ENCODE peak calls at places on chromosome 13, in eight cellular contexts. One of them, this sample, is unnamed.

GRCh38 chr13:40401911-40402776 is 264.3 kb downstream of the FOXO1 start:
- DNase-seq in fibroblast of the aortic adventitia: peak; percentile 96
- DNase-seq in RWPE2: peak; percentile 92
- DNase-seq in endothelial cell of umbilical vein: peak; percentile 93
- DNase-seq in breast epithelium: peak; percentile 81
- DNase-seq in colonic mucosa: peak; percentile 97
- DNase-seq in prostate gland: peak; percentile 55
- DNase-seq in tibial nerve: peak; percentile 99
- DNase-seq in this sample: peak; percentile 79

GRCh38 chr13:113783482-113783881 is 24.5 kb downstream of the TMEM255B start:
- DNase-seq in fibroblast of the aortic adventitia: no peak
- DNase-seq in RWPE2: no peak
- DNase-seq in endothelial cell of umbilical vein: no peak
- DNase-seq in breast epithelium: no peak
- DNase-seq in colonic mucosa: no peak
- DNase-seq in prostate gland: no peak
- DNase-seq in tibial nerve: no peak
- DNase-seq in this sample: no peak

GRCh38 chr13:24288870-24289269 is 20.5 kb upstream of the C1QTNF9 start:
- DNase-seq in fibroblast of the aortic adventitia: no peak
- DNase-seq in RWPE2: no peak
- DNase-seq in endothelial cell of umbilical vein: no peak
- DNase-seq in breast epithelium: no peak
- DNase-seq in colonic mucosa: no peak
- DNase-seq in prostate gland: no peak
- DNase-seq in tibial nerve: no peak
- DNase-seq in this sample: no peak

GRCh38 chr13:60155978-60156377 is 7.8 kb downstream of the DIAPH3 start:
- DNase-seq in fibroblast of the aortic adventitia: peak; percentile 54
- DNase-seq in RWPE2: no peak
- DNase-seq in endothelial cell of umbilical vein: no peak
- DNase-seq in breast epithelium: no peak
- DNase-seq in colonic mucosa: no peak
- DNase-seq in prostate gland: no peak
- DNase-seq in tibial nerve: no peak
- DNase-seq in this sample: no peak

GRCh38 chr13:71055644-71056043 is 811.4 kb downstream of the DACH1 start:
- DNase-seq in fibroblast of the aortic adventitia: no peak
- DNase-seq in RWPE2: no peak
- DNase-seq in endothelial cell of umbilical vein: no peak
- DNase-seq in breast epithelium: no peak
- DNase-seq in colonic mucosa: no peak
- DNase-seq in prostate gland: no peak
- DNase-seq in tibial nerve: no peak
- DNase-seq in this sample: no peak

GRCh38 chr13:29597701-29598100 is 2.2 kb upstream of the SLC7A1 start:
- DNase-seq in fibroblast of the aortic adventitia: no peak
- DNase-seq in RWPE2: no peak
- DNase-seq in endothelial cell of umbilical vein: no peak
- DNase-seq in breast epithelium: no peak
- DNase-seq in colonic mucosa: no peak
- DNase-seq in prostate gland: no peak
- DNase-seq in tibial nerve: no peak
- DNase-seq in this sample: no peak

GRCh38 chr13:76993021-76993420 is 1.1 kb downstream of the CLN5 start:
- DNase-seq in fibroblast of the aortic adventitia: peak; percentile 29
- DNase-seq in RWPE2: no peak
- DNase-seq in endothelial cell of umbilical vein: no peak
- DNase-seq in breast epithelium: no peak
- DNase-seq in colonic mucosa: no peak
- DNase-seq in prostate gland: no peak
- DNase-seq in tibial nerve: no peak
- DNase-seq in this sample: no peak

GRCh38 chr13:64782459-64782858 is 2447.7 kb downstream of the PCDH9 start:
- DNase-seq in fibroblast of the aortic adventitia: no peak
- DNase-seq in RWPE2: no peak
- DNase-seq in endothelial cell of umbilical vein: no peak
- DNase-seq in breast epithelium: no peak
- DNase-seq in colonic mucosa: no peak
- DNase-seq in prostate gland: no peak
- DNase-seq in tibial nerve: no peak
- DNase-seq in this sample: no peak

GRCh38 chr13:44662515-44662914 is 86.4 kb upstream of the TSC22D1 start:
- DNase-seq in fibroblast of the aortic adventitia: no peak
- DNase-seq in RWPE2: no peak
- DNase-seq in endothelial cell of umbilical vein: no peak
- DNase-seq in breast epithelium: no peak
- DNase-seq in colonic mucosa: no peak
- DNase-seq in prostate gland: no peak
- DNase-seq in tibial nerve: no peak
- DNase-seq in this sample: no peak

GRCh38 chr13:22789916-22790315 is 390.9 kb upstream of the SGCG start:
- DNase-seq in fibroblast of the aortic adventitia: no peak
- DNase-seq in RWPE2: no peak
- DNase-seq in endothelial cell of umbilical vein: no peak
- DNase-seq in breast epithelium: no peak
- DNase-seq in colonic mucosa: no peak
- DNase-seq in prostate gland: no peak
- DNase-seq in tibial nerve: no peak
- DNase-seq in this sample: no peak

GRCh38 chr13:105709181-105709580 is 826.3 kb downstream of the EFNB2 start:
- DNase-seq in fibroblast of the aortic adventitia: no peak
- DNase-seq in RWPE2: no peak
- DNase-seq in endothelial cell of umbilical vein: no peak
- DNase-seq in breast epithelium: no peak
- DNase-seq in colonic mucosa: no peak
- DNase-seq in prostate gland: no peak
- DNase-seq in tibial nerve: no peak
- DNase-seq in this sample: no peak

GRCh38 chr13:33233547-33233946 is 52.0 kb downstream of the STARD13 start:
- DNase-seq in fibroblast of the aortic adventitia: no peak
- DNase-seq in RWPE2: no peak
- DNase-seq in endothelial cell of umbilical vein: no peak
- DNase-seq in breast epithelium: no peak
- DNase-seq in colonic mucosa: no peak
- DNase-seq in prostate gland: no peak
- DNase-seq in tibial nerve: no peak
- DNase-seq in this sample: no peak
- H3K4me3 ChIP-seq in fibroblast of the aortic adventitia: no peak overlapping the region
- H3K4me3 ChIP-seq in RWPE2: no peak overlapping the region
- H3K4me3 ChIP-seq in endothelial cell of umbilical vein: no peak overlapping the region
- H3K4me3 ChIP-seq in breast epithelium: no peak overlapping the region
- H3K4me3 ChIP-seq in colonic mucosa: no peak overlapping the region
- H3K4me3 ChIP-seq in prostate gland: no peak overlapping the region
- H3K4me3 ChIP-seq in tibial nerve: no peak overlapping the region
- H3K4me3 ChIP-seq in this sample: no peak overlapping the region

DNA sequence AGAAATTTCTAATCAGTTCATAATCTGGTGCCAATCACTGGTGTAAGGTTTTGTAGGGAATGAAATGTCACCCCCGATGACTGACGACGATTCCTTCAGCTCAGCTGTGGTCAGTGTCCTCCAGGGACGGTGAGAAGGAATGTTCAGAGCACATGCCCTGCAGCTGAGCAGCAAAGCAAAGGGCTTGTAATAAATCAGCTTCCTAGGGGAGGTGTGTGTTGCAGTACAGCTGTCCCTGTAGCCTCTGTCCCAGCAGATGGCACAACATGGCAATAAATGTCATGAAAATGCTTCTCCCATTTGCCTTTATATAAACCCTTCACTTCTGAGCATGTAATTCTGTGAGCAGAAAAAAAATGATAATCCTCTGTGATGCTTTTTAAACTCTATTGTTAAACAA is 102.4 kb downstream of the FAM216B start:
- DNase-seq in fibroblast of the aortic adventitia: peak; percentile 46
- DNase-seq in RWPE2: no peak
- DNase-seq in endothelial cell of umbilical vein: peak; percentile 68
- DNase-seq in breast epithelium: no peak
- DNase-seq in colonic mucosa: peak; percentile 23
- DNase-seq in prostate gland: peak; percentile 39
- DNase-seq in tibial nerve: no peak
- DNase-seq in this sample: no peak
- TF ChIP-seq CTCF in fibroblast of the aortic adventitia: no peak
- TF ChIP-seq CTCF in RWPE2: peak; percentile 27
- TF ChIP-seq CTCF in endothelial cell of umbilical vein: peak; percentile 3
- TF ChIP-seq CTCF in breast epithelium: no peak
- TF ChIP-seq CTCF in colonic mucosa: no peak
- TF ChIP-seq CTCF in prostate gland: peak; percentile 31
- TF ChIP-seq CTCF in tibial nerve: no peak
- TF ChIP-seq CTCF in this sample: no peak

GRCh38 chr13:96734499-96734898 is 259.8 kb downstream of the OXGR1 start:
- DNase-seq in fibroblast of the aortic adventitia: no peak
- DNase-seq in RWPE2: no peak
- DNase-seq in endothelial cell of umbilical vein: no peak
- DNase-seq in breast epithelium: no peak
- DNase-seq in colonic mucosa: no peak
- DNase-seq in prostate gland: no peak
- DNase-seq in tibial nerve: no peak
- DNase-seq in this sample: no peak
- H3K4me3 ChIP-seq in fibroblast of the aortic adventitia: no peak overlapping the region
- H3K4me3 ChIP-seq in RWPE2: no peak overlapping the region
- H3K4me3 ChIP-seq in endothelial cell of umbilical vein: no peak overlapping the region
- H3K4me3 ChIP-seq in breast epithelium: no peak overlapping the region
- H3K4me3 ChIP-seq in colonic mucosa: no peak overlapping the region
- H3K4me3 ChIP-seq in prostate gland: no peak overlapping the region
- H3K4me3 ChIP-seq in tibial nerve: no peak overlapping the region
- H3K4me3 ChIP-seq in this sample: no peak overlapping the region

GRCh38 chr13:52738719-52739467 is 727 bp downstream of the CNMD start:
- DNase-seq in fibroblast of the aortic adventitia: no peak
- DNase-seq in RWPE2: no peak
- DNase-seq in endothelial cell of umbilical vein: peak; percentile 15
- DNase-seq in breast epithelium: no peak
- DNase-seq in colonic mucosa: no peak
- DNase-seq in prostate gland: no peak
- DNase-seq in tibial nerve: no peak
- DNase-seq in this sample: no peak
- TF ChIP-seq CTCF in fibroblast of the aortic adventitia: no peak
- TF ChIP-seq CTCF in RWPE2: peak; percentile 34
- TF ChIP-seq CTCF in endothelial cell of umbilical vein: peak; percentile 63
- TF ChIP-seq CTCF in breast epithelium: no peak
- TF ChIP-seq CTCF in colonic mucosa: no peak
- TF ChIP-seq CTCF in prostate gland: peak; percentile 24
- TF ChIP-seq CTCF in tibial nerve: peak; percentile 41
- TF ChIP-seq CTCF in this sample: peak; percentile 22

DNA sequence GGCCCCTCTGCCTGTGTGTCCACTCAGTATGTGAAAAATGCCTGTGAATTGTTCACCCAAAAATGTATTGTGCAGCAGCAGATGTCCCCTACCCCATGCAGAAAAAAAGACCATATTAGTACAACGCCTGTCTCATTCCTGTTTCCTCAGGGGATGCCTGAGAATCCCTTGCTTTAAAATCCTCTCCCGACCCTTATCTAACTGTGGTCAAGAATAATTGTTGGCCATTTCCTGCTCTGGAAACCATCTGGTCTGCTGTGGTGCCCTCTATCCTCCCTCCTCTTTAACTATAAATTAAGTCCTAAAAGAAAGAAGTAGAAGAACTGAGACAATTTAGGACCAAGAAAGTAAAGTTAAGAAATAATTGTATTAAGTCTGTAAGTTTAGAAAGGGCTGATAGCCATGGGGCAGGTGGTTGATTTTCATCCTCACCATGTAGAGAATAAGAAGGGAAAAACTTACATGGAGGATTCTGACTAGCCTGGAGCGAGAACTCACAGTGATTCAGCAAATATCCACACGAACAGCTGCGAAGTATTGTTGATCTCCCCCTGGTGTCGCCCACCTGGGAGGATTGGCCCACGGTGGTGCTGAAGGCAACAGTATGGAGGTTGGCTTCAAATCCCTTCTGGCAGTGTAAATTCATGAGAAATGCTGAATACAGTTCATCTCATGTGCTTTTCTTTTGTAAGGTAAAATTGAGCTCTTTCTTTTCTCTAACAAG is 85.6 kb downstream of the COL4A2 start:
- DNase-seq in fibroblast of the aortic adventitia: peak; percentile 84
- DNase-seq in RWPE2: no peak
- DNase-seq in endothelial cell of umbilical vein: peak; percentile 29
- DNase-seq in breast epithelium: no peak
- DNase-seq in colonic mucosa: no peak
- DNase-seq in prostate gland: no peak
- DNase-seq in tibial nerve: no peak
- DNase-seq in this sample: no peak
- H3K4me3 ChIP-seq in fibroblast of the aortic adventitia: no peak overlapping the region
- H3K4me3 ChIP-seq in RWPE2: no peak overlapping the region
- H3K4me3 ChIP-seq in endothelial cell of umbilical vein: no peak overlapping the region
- H3K4me3 ChIP-seq in breast epithelium: no peak overlapping the region
- H3K4me3 ChIP-seq in colonic mucosa: no peak overlapping the region
- H3K4me3 ChIP-seq in prostate gland: no peak overlapping the region
- H3K4me3 ChIP-seq in tibial nerve: no peak overlapping the region
- H3K4me3 ChIP-seq in this sample: no peak overlapping the region

GRCh38 chr13:42454749-42455148 is 119.2 kb upstream of the TNFSF11 start:
- DNase-seq in fibroblast of the aortic adventitia: no peak
- DNase-seq in RWPE2: no peak
- DNase-seq in endothelial cell of umbilical vein: no peak
- DNase-seq in breast epithelium: no peak
- DNase-seq in colonic mucosa: no peak
- DNase-seq in prostate gland: no peak
- DNase-seq in tibial nerve: no peak
- DNase-seq in this sample: no peak
- TF ChIP-seq CTCF in fibroblast of the aortic adventitia: no peak
- TF ChIP-seq CTCF in RWPE2: no peak
- TF ChIP-seq CTCF in endothelial cell of umbilical vein: no peak
- TF ChIP-seq CTCF in breast epithelium: no peak
- TF ChIP-seq CTCF in colonic mucosa: no peak
- TF ChIP-seq CTCF in prostate gland: no peak
- TF ChIP-seq CTCF in tibial nerve: no peak
- TF ChIP-seq CTCF in this sample: no peak

This sample was measured in AG04450.